ENCODE peak calls at places on chromosomes 4 and X, in six cellular contexts. X is GM12878, O is K562, T is SK-N-SH, B is HepG2, U is H1. Y is an unnamed sample. For H3K27me3, the result is how much of the 10 kb centered on the place peaks cover.

GRCh38 chr4:165583341-165583740 is 204.5 kb downstream of the CPE start:
- DNase-seq in U (no peak), B (no peak), O (no peak), X (no peak), T (no peak), Y (no peak)

GRCh38 chr4:11783588-11783987 is 354.9 kb upstream of the HS3ST1 start:
- DNase-seq in T (no peak), X (no peak), O (no peak), U (no peak), B (no peak), Y (no peak)

GRCh38 chrX:1281511-1281910 is 12.9 kb downstream of the CSF2RA start:
- DNase-seq in X (no peak), B (no peak), U (no peak), O (no peak), T (no peak), Y (no peak)

GRCh38 chr4:167233523-167234387 is 539 bp downstream of the SPOCK3 start:
- DNase-seq in O (no peak), X (no peak), B (no peak), T (peak), U (no peak), Y (no peak)

GRCh38 chr4:23686169-23686903 is 203.5 kb downstream of the PPARGC1A start:
- DNase-seq in B (no peak), T (no peak), U (no peak), X (no peak), O (no peak), Y (no peak)

GRCh38 chr4:73257995-73258667 is 467 bp downstream of the ANKRD17 start:
- DNase-seq in X (no peak), B (peak), U (no peak), O (peak), T (peak), Y (peak)

GRCh38 chr4:25031077-25031606 is 396 bp upstream of the LGI2 start:
- DNase-seq in T (peak), B (no peak), O (no peak), X (no peak), U (no peak), Y (no peak)

GRCh38 chrX:10071451-10072163 is 85.2 kb upstream of the CLCN4 start:
- DNase-seq in X (no peak), O (no peak), B (no peak), U (no peak), T (no peak), Y (no peak)

GRCh38 chr4:93237526-93237925 is 591.0 kb upstream of the ATOH1 start:
- DNase-seq in B (no peak), T (no peak), X (no peak), U (no peak), O (no peak), Y (no peak)

GRCh38 chrX:141405878-141406492 is 163.7 kb upstream of the SPANXC start:
- DNase-seq in B (no peak), O (no peak), U (no peak), X (no peak), T (no peak), Y (no peak)

GRCh38 chr4:158496030-158496741 is 25.5 kb upstream of the RXFP1 start:
- DNase-seq in T (peak), X (no peak), U (peak), B (peak), O (peak), Y (peak)

GRCh38 chr4:2867758-2868491 is 24.3 kb downstream of the ADD1 start:
- DNase-seq in O (peak), B (peak), U (no peak), X (no peak), T (peak), Y (no peak)

GRCh38 chr4:99945718-99946345 is 586 bp downstream of the DNAJB14 start:
- DNase-seq in B (peak), X (no peak), T (peak), U (no peak), O (peak), Y (peak)

GRCh38 chr4:87092389-87093141 is 127.9 kb downstream of the KLHL8 start:
- DNase-seq in U (no peak), T (peak), B (peak), X (no peak), O (peak), Y (peak)

GRCh38 chr4:127501103-127501502 is 131.7 kb upstream of the INTU start:
- DNase-seq in B (no peak), X (no peak), T (no peak), U (no peak), O (no peak), Y (no peak)

GRCh38 chrX:13015536-13016236 is 28.7 kb downstream of the FAM9C start:
- DNase-seq in U (no peak), T (no peak), O (no peak), B (no peak), X (no peak), Y (peak)

DNA sequence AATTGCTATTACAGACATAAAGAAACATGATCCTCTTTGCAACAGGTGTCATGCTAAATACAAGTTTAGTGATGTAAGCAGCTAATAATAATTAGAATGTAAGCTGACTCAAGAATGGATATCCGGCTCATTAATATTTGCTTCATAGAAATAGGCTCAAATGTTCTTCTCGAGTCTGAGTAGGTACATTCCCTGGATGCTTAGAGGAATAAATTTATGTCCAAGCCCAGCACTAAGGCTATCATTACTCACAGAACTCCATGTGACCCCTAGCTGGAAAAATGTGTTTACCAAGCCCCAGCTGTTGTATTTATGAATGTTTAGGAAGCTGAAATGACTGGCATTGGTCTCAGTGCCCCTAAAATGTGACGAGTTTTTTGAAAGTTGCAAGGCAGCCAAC is 87.6 kb upstream of the TSPAN7 start:
- DNase-seq in B (no peak), O (no peak), T (no peak), X (no peak), U (no peak), Y (no peak)
- TF ChIP-seq POLR2AphosphoS5 in B (no peak), O (no peak), T (no peak), X (no peak), U (no peak), Y (no peak)

GRCh38 chrX:29746326-29746725 is 469.0 kb upstream of the MAGEB2 start:
- DNase-seq in U (no peak), O (no peak), X (no peak), T (no peak), B (no peak), Y (no peak)
- TF ChIP-seq GABPA in U (no peak), O (no peak), X (no peak), T (no peak), B (no peak), Y (no peak)

GRCh38 chr4:1004557-1005485 is 6.6 kb upstream of the FGFRL1 start:
- DNase-seq in T (no peak), U (no peak), O (no peak), X (no peak), B (no peak), Y (no peak)
- H3K27me3 ChIP-seq in T (under half), U (half or more), O (under half), X (under half), B (under half), Y (under half)

GRCh38 chrX:41350976-41351569 is 17.1 kb downstream of the DDX3X start:
- DNase-seq in X (no peak), O (no peak), B (no peak), U (no peak), T (no peak), Y (no peak)

GRCh38 chrX:41350150-41350975 is 16.4 kb downstream of the DDX3X start:
- DNase-seq in O (no peak), U (no peak), T (no peak), X (no peak), B (no peak), Y (no peak)

GRCh38 chrX:41348551-41348950 is 14.6 kb downstream of the DDX3X start:
- DNase-seq in O (no peak), X (no peak), T (no peak), U (no peak), B (no peak), Y (no peak)

GRCh38 chrX:41344053-41344452 is 10.1 kb downstream of the DDX3X start:
- DNase-seq in O (no peak), U (no peak), T (no peak), B (no peak), X (no peak), Y (no peak)

DNA sequence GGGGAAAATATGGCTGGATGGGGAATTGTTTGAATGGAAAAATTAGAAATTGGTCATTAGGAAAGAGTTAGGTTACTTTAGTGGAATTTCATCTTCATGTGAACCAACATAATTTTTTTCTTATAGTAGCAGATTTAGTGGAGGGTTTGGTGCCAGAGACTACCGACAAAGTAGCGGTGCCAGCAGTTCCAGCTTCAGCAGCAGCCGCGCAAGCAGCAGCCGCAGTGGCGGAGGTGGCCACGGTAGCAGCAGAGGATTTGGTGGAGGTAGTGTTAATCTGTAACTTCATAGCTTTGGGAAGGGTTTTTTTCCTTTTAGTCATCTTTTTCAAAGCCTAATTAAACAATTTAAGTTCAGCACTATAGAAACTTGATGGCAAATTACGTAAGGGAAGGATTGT is 13.2 kb downstream of the DDX3X start:
- DNase-seq in U (no peak), X (no peak), T (no peak), B (no peak), O (no peak), Y (no peak)
- TF ChIP-seq POLR2AphosphoS5 in U (no peak), X (no peak), T (no peak), B (no peak), O (no peak), Y (no peak)

GRCh38 chr4:170049793-170050192 is 23.6 kb upstream of the MFAP3L start:
- DNase-seq in O (no peak), X (no peak), T (no peak), B (no peak), U (no peak), Y (no peak)

GRCh38 chr4:170051402-170051801 is 25.2 kb upstream of the MFAP3L start:
- DNase-seq in T (no peak), B (no peak), U (no peak), O (no peak), X (no peak), Y (no peak)

GRCh38 chr4:170052919-170053318 is 26.7 kb upstream of the MFAP3L start:
- DNase-seq in U (no peak), X (no peak), T (no peak), O (no peak), B (no peak), Y (no peak)

GRCh38 chr4:170047774-170048354 is 21.7 kb upstream of the MFAP3L start:
- DNase-seq in B (peak), T (peak), O (peak), U (no peak), X (no peak), Y (no peak)
- TF ChIP-seq GABPA in B (no peak), T (no peak), O (no peak), U (no peak), X (no peak), Y (no peak)

GRCh38 chr4:83331959-83332358 is 2.7 kb downstream of the HPSE start:
- DNase-seq in U (no peak), X (no peak), T (no peak), O (no peak), B (no peak), Y (no peak)
- H3K27me3 ChIP-seq in U (under half), X (under half), T (under half), O (under half), B (under half), Y (under half)

DNA sequence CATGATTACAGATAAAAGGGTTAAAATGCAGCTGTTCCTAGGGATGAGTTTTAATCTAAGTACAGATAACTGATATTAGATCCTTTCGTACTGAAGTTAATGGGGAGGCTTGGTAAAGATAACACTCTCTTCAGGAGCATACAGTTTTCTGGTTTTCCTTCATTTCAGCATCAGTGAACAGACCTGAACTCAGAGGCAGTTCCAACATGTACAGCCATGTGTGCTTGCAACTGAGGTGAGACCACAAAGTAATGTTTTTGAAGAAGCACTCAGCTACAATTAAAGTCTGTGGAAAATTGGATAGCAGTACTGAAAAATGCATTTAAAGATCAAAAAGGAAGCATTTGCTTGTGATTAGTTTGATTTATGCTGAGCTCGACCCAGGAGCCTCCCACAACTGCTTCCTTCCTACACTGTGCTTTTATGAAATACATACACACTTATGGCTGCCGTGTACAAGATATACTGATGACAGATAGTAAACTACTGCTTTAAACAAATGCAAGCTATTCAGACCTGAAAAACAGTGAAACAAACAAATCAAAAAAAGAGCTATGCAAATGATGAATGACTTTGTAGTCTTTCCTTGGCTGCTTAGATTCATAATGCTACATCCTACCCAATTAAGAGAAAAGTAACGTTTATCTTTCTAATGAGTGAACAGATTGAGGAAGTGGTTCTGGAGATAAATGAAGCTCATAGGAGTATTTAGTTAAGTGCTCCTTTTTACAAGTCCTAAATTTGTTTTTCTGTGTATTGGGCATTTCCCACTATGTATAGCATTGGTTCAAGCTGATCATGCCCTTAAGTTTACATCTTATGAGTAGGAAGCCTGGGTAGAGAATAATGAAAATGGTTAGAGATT is 68.4 kb downstream of the PDLIM5 start:
- DNase-seq in U (no peak), B (no peak), X (no peak), O (no peak), T (no peak), Y (no peak)
- TF ChIP-seq POLR2AphosphoS5 in U (no peak), B (no peak), X (no peak), O (no peak), T (no peak), Y (no peak)

DNA sequence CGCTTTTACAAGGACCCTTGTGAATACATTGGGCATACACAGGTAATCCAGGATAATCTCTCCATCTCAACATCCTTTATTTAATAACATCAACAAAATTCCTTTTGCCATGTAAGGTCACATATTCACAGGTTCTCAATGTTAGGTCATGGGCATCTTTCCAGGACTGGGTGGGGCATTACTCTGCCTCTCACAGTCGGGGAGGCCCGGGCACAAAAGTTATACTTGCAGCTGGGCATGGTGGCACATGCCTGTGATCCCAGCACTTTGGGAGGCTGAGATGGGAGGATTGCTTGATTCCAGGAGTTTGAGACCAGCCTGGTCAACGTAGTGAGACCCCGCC is 93.7 kb upstream of the AP1S2 start:
- DNase-seq in T (no peak), O (no peak), U (no peak), B (no peak), X (no peak), Y (no peak)
- TF ChIP-seq GABPA in T (no peak), O (no peak), U (no peak), B (no peak), X (no peak), Y (no peak)

Y was measured in HL-60.